ENCODE peak calls at places on chromosome 6, in five cellular contexts. C is suprapubic skin; X is ascending aorta; M is stimulated activated CD4-positive, alpha-beta T cell treated with anti-CD3 and anti-CD28 coated beads, Interleukin-1b, Interleukin-23, amount 100 ng/mL, for 1 hour; Z is activated naive CD8-positive, alpha-beta T cell treated with anti-CD3 and anti-CD28 coated beads for 36 hours. F is an unnamed sample.

GRCh38 chr6:113122060-113122459 is 735.1 kb upstream of the MARCKS start:
- DNase-seq in C (no peak), X (no peak), M (no peak), Z (no peak), F (peak; percentile 10)

GRCh38 chr6:96899019-96899418 is 1.3 kb upstream of the NDUFAF4 start:
- DNase-seq in C (no peak), X (no peak), M (no peak), Z (no peak), F (peak; percentile 40)

GRCh38 chr6:45445749-45446454 is 68.2 kb upstream of the SUPT3H start:
- DNase-seq in C (peak; percentile 70), X (peak; percentile 28), M (no peak), Z (no peak), F (no peak)

GRCh38 chr6:87993331-87993730 is 54.3 kb upstream of the SPACA1 start:
- DNase-seq in C (no peak), X (no peak), M (no peak), Z (no peak), F (no peak)

GRCh38 chr6:26272171-26272631 is 92.8 kb upstream of the BTN3A2 start:
- DNase-seq in C (peak; percentile 79), X (no peak), M (no peak), Z (no peak), F (peak; percentile 74)

GRCh38 chr6:157512081-157512682 is 131.2 kb downstream of the ZDHHC14 start:
- DNase-seq in C (no peak), X (no peak), M (no peak), Z (no peak), F (no peak)

GRCh38 chr6:6556162-6556737 is 32.3 kb upstream of the LY86 start:
- DNase-seq in C (no peak), X (no peak), M (no peak), Z (no peak), F (no peak)

GRCh38 chr6:109393882-109394281 is 11.6 kb upstream of the CD164 start:
- DNase-seq in C (no peak), X (no peak), M (no peak), Z (no peak), F (no peak)

GRCh38 chr6:105469951-105470350 is 67.1 kb upstream of the PREP start:
- DNase-seq in C (no peak), X (no peak), M (no peak), Z (no peak), F (no peak)

GRCh38 chr6:108876929-108877775 is 28.9 kb downstream of the ARMC2 start:
- DNase-seq in C (peak; percentile 92), X (peak; percentile 36), M (no peak), Z (no peak), F (no peak)

GRCh38 chr6:2103644-2104523 is 141.5 kb downstream of the GMDS start:
- DNase-seq in C (no peak), X (no peak), M (no peak), Z (no peak), F (no peak)

GRCh38 chr6:78835817-78836216 is 31.5 kb upstream of the IRAK1BP1 start:
- DNase-seq in C (no peak), X (no peak), M (no peak), Z (no peak), F (no peak)

GRCh38 chr6:11055127-11055627 is 11.1 kb upstream of the ELOVL2 start:
- DNase-seq in C (no peak), X (no peak), M (no peak), Z (no peak), F (no peak)

GRCh38 chr6:149379977-149380376 is 20.1 kb upstream of the SUMO4 start:
- DNase-seq in C (no peak), X (no peak), M (no peak), Z (no peak), F (no peak)

GRCh38 chr6:143262037-143262436 is 188.5 kb downstream of the ADAT2 start:
- DNase-seq in C (no peak), X (no peak), M (no peak), Z (no peak), F (no peak)

GRCh38 chr6:5590187-5590586 is 328.9 kb downstream of the FARS2 start:
- DNase-seq in C (no peak), X (no peak), M (no peak), Z (no peak), F (no peak)

GRCh38 chr6:69848552-69848951 is 17.8 kb upstream of the COL19A1 start:
- DNase-seq in C (no peak), X (no peak), M (no peak), Z (no peak), F (no peak)

GRCh38 chr6:11263185-11263817 is 30.8 kb upstream of the NEDD9 start:
- DNase-seq in C (no peak), X (peak; percentile 37), M (no peak), Z (no peak), F (peak; percentile 24)

GRCh38 chr6:29926795-29927427 is 15.4 kb upstream of the HLA-A start:
- DNase-seq in C (peak; percentile 79), X (no peak), M (peak; percentile 77), Z (peak; percentile 52), F (peak; percentile 16)

GRCh38 chr6:46903175-46903574 is 18.6 kb downstream of the ADGRF5 start:
- DNase-seq in C (no peak), X (no peak), M (no peak), Z (no peak), F (no peak)

GRCh38 chr6:146871613-146872465 is 273.1 kb downstream of the ADGB start:
- DNase-seq in C (no peak), X (no peak), M (no peak), Z (no peak), F (no peak)

GRCh38 chr6:132132911-132133639 is 181.9 kb upstream of the CCN2 start:
- DNase-seq in C (no peak), X (no peak), M (no peak), Z (no peak), F (no peak)

GRCh38 chr6:100176321-100176950 is 182.4 kb upstream of the MCHR2 start:
- DNase-seq in C (no peak), X (no peak), M (no peak), Z (no peak), F (peak; percentile 54)

GRCh38 chr6:145891126-145891525 is 73.0 kb downstream of the SHPRH start:
- DNase-seq in C (no peak), X (no peak), M (no peak), Z (no peak), F (no peak)

GRCh38 chr6:45845546-45845945 is 170.1 kb downstream of the CLIC5 start:
- DNase-seq in C (no peak), X (no peak), M (no peak), Z (no peak), F (no peak)

GRCh38 chr6:40347571-40348011 is 239.6 kb downstream of the LRFN2 start:
- DNase-seq in C (peak; percentile 29), X (no peak), M (no peak), Z (no peak), F (peak; percentile 45)

GRCh38 chr6:20791932-20792331 is 257.7 kb downstream of the CDKAL1 start:
- DNase-seq in C (no peak), X (no peak), M (no peak), Z (no peak), F (no peak)